ENCODE peak calls at places on chromosome 22, in four cellular contexts. G is pons; W is stimulated activated CD4-positive, alpha-beta T cell treated with anti-CD3 and anti-CD28 coated beads, TNF-alpha, amount 100 ng/mL, for 48 hours; L is NCI-H1092. M is an unnamed sample.

GRCh38 chr22:31212783-31213626 is 907 bp downstream of the LIMK2 start:
- DNase-seq in G (no peak), W (no peak), L (no peak), M (no peak)

GRCh38 chr22:17198188-17199130 is 20.8 kb downstream of the ADA2 start:
- DNase-seq in G (peak), W (no peak), L (no peak), M (no peak)

GRCh38 chr22:49189871-49190270 is 637.8 kb downstream of the BRD1 start:
- DNase-seq in G (no peak), W (no peak), L (no peak), M (no peak)

GRCh38 chr22:46272196-46272595 is 4.4 kb downstream of the TTC38 start:
- DNase-seq in G (no peak), W (no peak), L (no peak), M (no peak)

GRCh38 chr22:31243339-31244043 is 31.4 kb downstream of the LIMK2 start:
- DNase-seq in G (no peak), W (no peak), L (no peak), M (no peak)

GRCh38 chr22:31579835-31580242 is 82.2 kb downstream of the PISD start:
- DNase-seq in G (no peak), W (no peak), L (peak), M (no peak)

GRCh38 chr22:38016182-38017078 is 32.1 kb upstream of the SOX10 start:
- DNase-seq in G (peak), W (no peak), L (no peak), M (no peak)

GRCh38 chr22:20422965-20423635 is 14.5 kb downstream of the SCARF2 start:
- DNase-seq in G (peak), W (no peak), L (no peak), M (no peak)

GRCh38 chr22:25545677-25546076 is 18.8 kb upstream of the GRK3 start:
- DNase-seq in G (no peak), W (no peak), L (no peak), M (no peak)

GRCh38 chr22:25847451-25847850 is 105.5 kb downstream of the MYO18B start:
- DNase-seq in G (no peak), W (no peak), L (no peak), M (no peak)

GRCh38 chr22:45036154-45036553 is 26.3 kb upstream of the PHF21B start:
- DNase-seq in G (peak), W (no peak), L (no peak), M (no peak)

GRCh38 chr22:45885171-45885840 is 91.7 kb downstream of the WNT7B start:
- DNase-seq in G (no peak), W (no peak), L (no peak), M (no peak)

GRCh38 chr22:18091916-18092526 is 14.2 kb downstream of the PEX26 start:
- DNase-seq in G (no peak), W (no peak), L (no peak), M (no peak)

GRCh38 chr22:46010177-46010867 is 33.4 kb upstream of the WNT7B start:
- DNase-seq in G (no peak), W (no peak), L (no peak), M (no peak)

GRCh38 chr22:19605508-19606331 is 81.5 kb upstream of the CLDN5 start:
- DNase-seq in G (no peak), W (no peak), L (no peak), M (no peak)

GRCh38 chr22:45997077-45997774 is 20.3 kb upstream of the WNT7B start:
- DNase-seq in G (peak), W (no peak), L (peak), M (no peak)

GRCh38 chr22:50700387-50701075 is 27.9 kb downstream of the SHANK3 start:
- DNase-seq in G (no peak), W (no peak), L (no peak), M (no peak)

GRCh38 chr22:38706101-38706884 is 549 bp downstream of the GTPBP1 start:
- DNase-seq in G (peak), W (no peak), L (no peak), M (no peak)

GRCh38 chr22:46575915-46576555 is 38.6 kb upstream of the CELSR1 start:
- DNase-seq in G (no peak), W (no peak), L (no peak), M (no peak)

GRCh38 chr22:11628651-11629511 is 3899.1 kb upstream of the OR11H1 start:
- DNase-seq in G (no peak), W (no peak), L (no peak), M (no peak)

GRCh38 chr22:18968011-18968749 is 32.1 kb upstream of the PRODH start:
- DNase-seq in G (no peak), W (no peak), L (no peak), M (no peak)

GRCh38 chr22:46560696-46561295 is 23.4 kb upstream of the CELSR1 start:
- DNase-seq in G (no peak), W (no peak), L (no peak), M (no peak)

GRCh38 chr22:33921576-33922181 is 1.4 kb upstream of the LARGE1 start:
- DNase-seq in G (peak), W (no peak), L (peak), M (no peak)

GRCh38 chr22:27097933-27098332 is 440.5 kb downstream of the MIAT start:
- DNase-seq in G (no peak), W (no peak), L (no peak), M (no peak)

GRCh38 chr22:35620624-35621245 is 3.6 kb upstream of the MB start:
- DNase-seq in G (no peak), W (no peak), L (peak), M (no peak)

M was measured in stimulated activated effector memory CD8-positive, alpha-beta T cell treated with anti-CD3 and anti-CD28 coated beads, Interleukin-12 subunit alpha, Interleukin-12 subunit beta, amount 100 ng/mL, for 72 hours.